ENCODE peak calls at places on chromosomes 7 and 10, in five cellular contexts. I, B, Q, R and P are unnamed samples.
A peak's percentile ranks its signal among the peaks of the same experiment; 100 is the strongest.

GRCh38 chr7:80770061-80770460 is 131.6 kb downstream of the CD36 start:
- DNase-seq in I (no peak), Q (no peak), B (no peak), R (no peak), P (no peak)

GRCh38 chr10:116608683-116609594 is 11.8 kb upstream of the PNLIPRP2 start:
- DNase-seq in B (no peak), I (no peak), R (no peak), Q (no peak), P (no peak)

GRCh38 chr7:5686131-5686530 is 95.3 kb downstream of the RNF216 start:
- DNase-seq in I (no peak), R (no peak), Q (no peak), B (no peak), P (no peak)

GRCh38 chr7:123538897-123539296 is 4.5 kb upstream of the IQUB start:
- DNase-seq in I (no peak), Q (no peak), B (no peak), R (peak; percentile 10), P (no peak)

GRCh38 chr10:96548589-96548988 is 34.9 kb upstream of the TLL2 start:
- DNase-seq in R (no peak), B (no peak), I (no peak), Q (no peak), P (no peak)

GRCh38 chr7:77866791-77867190 is 68.2 kb downstream of the PHTF2 start:
- DNase-seq in Q (no peak), B (no peak), I (no peak), R (peak; percentile 87), P (no peak)

GRCh38 chr7:30196408-30196807 is 61.6 kb downstream of the MTURN start:
- DNase-seq in Q (no peak), I (no peak), B (no peak), R (no peak), P (no peak)

GRCh38 chr10:3857318-3857717 is 72.3 kb upstream of the KLF6 start:
- DNase-seq in I (no peak), B (no peak), Q (no peak), R (no peak), P (no peak)

GRCh38 chr10:110398419-110399162 is 93.9 kb upstream of the SMNDC1 start:
- DNase-seq in B (peak; percentile 84), Q (no peak), I (no peak), R (peak; percentile 98), P (peak; percentile 68)

GRCh38 chr7:142568430-142569097 is 180.7 kb upstream of the PRSS1 start:
- DNase-seq in I (no peak), R (peak; percentile 93), B (no peak), Q (no peak), P (no peak)

GRCh38 chr10:91901784-91902677 is 7.3 kb downstream of the FGFBP3 start:
- DNase-seq in Q (no peak), I (no peak), R (peak; percentile 97), B (no peak), P (no peak)

GRCh38 chr7:45921699-45922519 is 837 bp upstream of the IGFBP3 start:
- DNase-seq in R (peak; percentile 75), I (peak; percentile 73), Q (no peak), B (peak; percentile 26), P (peak; percentile 74)

GRCh38 chr10:119651514-119652327 is 541 bp downstream of the BAG3 start:
- DNase-seq in I (no peak), B (peak; percentile 26), Q (no peak), R (no peak), P (no peak)

GRCh38 chr7:120865191-120865976 is 7.4 kb upstream of the TSPAN12 start:
- DNase-seq in B (no peak), I (no peak), Q (no peak), R (no peak), P (no peak)

GRCh38 chr7:157372300-157373232 is 35.8 kb downstream of the DNAJB6 start:
- DNase-seq in I (no peak), Q (no peak), B (no peak), R (no peak), P (no peak)

GRCh38 chr7:18408461-18408860 is 87.1 kb upstream of the HDAC9 start:
- DNase-seq in Q (no peak), I (no peak), R (peak; percentile 90), B (no peak), P (no peak)

GRCh38 chr10:69315610-69316312 is 37.5 kb downstream of the HK1 start:
- DNase-seq in Q (no peak), B (no peak), I (no peak), R (peak; percentile 26), P (no peak)

GRCh38 chr10:30705625-30706149 is 76.1 kb upstream of the LYZL2 start:
- DNase-seq in R (no peak), B (no peak), I (peak; percentile 15), Q (peak; percentile 25), P (no peak)

GRCh38 chr10:72315054-72315453 is 39.7 kb downstream of the DNAJB12 start:
- DNase-seq in B (no peak), R (no peak), Q (no peak), I (no peak), P (no peak)

GRCh38 chr7:6284461-6285360 is 12.3 kb upstream of the CYTH3 start:
- DNase-seq in Q (no peak), R (no peak), B (no peak), I (no peak), P (no peak)

GRCh38 chr10:132106431-132106830 is 40.7 kb downstream of the JAKMIP3 start:
- DNase-seq in Q (no peak), I (no peak), R (no peak), B (no peak), P (no peak)

GRCh38 chr7:48011323-48011722 is 17.6 kb downstream of the SUN3 start:
- DNase-seq in I (no peak), R (no peak), Q (no peak), B (no peak), P (no peak)

GRCh38 chr10:30056281-30056680 is 3.1 kb downstream of the JCAD start:
- DNase-seq in B (no peak), R (peak; percentile 47), I (no peak), Q (no peak), P (no peak)

GRCh38 chr10:43190775-43191174 is 52.5 kb downstream of the CSGALNACT2 start:
- DNase-seq in I (no peak), Q (no peak), B (no peak), R (peak; percentile 72), P (no peak)

GRCh38 chr7:129225206-129225930 is 538 bp downstream of the AHCYL2 start:
- DNase-seq in Q (no peak), R (peak; percentile 27), B (peak; percentile 59), I (no peak), P (peak; percentile 50)

GRCh38 chr10:125871341-125871740 is 9.8 kb downstream of the DHX32 start:
- DNase-seq in I (no peak), B (no peak), R (peak; percentile 81), Q (no peak), P (no peak)

GRCh38 chr10:92699518-92700272 is 9.9 kb downstream of the HHEX start:
- DNase-seq in Q (no peak), B (peak; percentile 30), R (peak; percentile 42), I (peak; percentile 73), P (no peak)

GRCh38 chr10:133481086-133481643 is 27.4 kb downstream of the SCART1 start:
- DNase-seq in R (no peak), I (peak; percentile 3), B (no peak), Q (no peak), P (no peak)

GRCh38 chr10:46270086-46270811 is 16.5 kb upstream of the ANTXRL start:
- DNase-seq in Q (no peak), R (no peak), I (no peak), B (no peak), P (no peak)

GRCh38 chr7:123437447-123437995 is 96.9 kb downstream of the IQUB start:
- DNase-seq in I (no peak), B (no peak), R (no peak), Q (no peak), P (no peak)

GRCh38 chr7:2157473-2158279 is 75.1 kb downstream of the MAD1L1 start:
- DNase-seq in B (peak; percentile 73), R (peak; percentile 96), Q (no peak), I (no peak), P (no peak)

GRCh38 chr7:106659963-106660861 is 746 bp downstream of the CCDC71L start:
- DNase-seq in R (peak; percentile 74), B (peak; percentile 85), Q (peak; percentile 51), I (peak; percentile 94), P (peak; percentile 86)

GRCh38 chr7:115724400-115725056 is 306.0 kb downstream of the TFEC start:
- DNase-seq in I (no peak), Q (no peak), B (peak; percentile 15), R (no peak), P (no peak)

GRCh38 chr10:114215033-114215432 is 24.0 kb upstream of the VWA2 start:
- DNase-seq in R (no peak), I (no peak), Q (no peak), B (no peak), P (no peak)

GRCh38 chr10:114221235-114221634 is 17.8 kb upstream of the VWA2 start:
- DNase-seq in R (no peak), Q (no peak), I (no peak), B (no peak), P (no peak)

GRCh38 chr10:114223066-114223465 is 16.0 kb upstream of the VWA2 start:
- DNase-seq in R (no peak), I (no peak), B (no peak), Q (no peak), P (no peak)

DNA sequence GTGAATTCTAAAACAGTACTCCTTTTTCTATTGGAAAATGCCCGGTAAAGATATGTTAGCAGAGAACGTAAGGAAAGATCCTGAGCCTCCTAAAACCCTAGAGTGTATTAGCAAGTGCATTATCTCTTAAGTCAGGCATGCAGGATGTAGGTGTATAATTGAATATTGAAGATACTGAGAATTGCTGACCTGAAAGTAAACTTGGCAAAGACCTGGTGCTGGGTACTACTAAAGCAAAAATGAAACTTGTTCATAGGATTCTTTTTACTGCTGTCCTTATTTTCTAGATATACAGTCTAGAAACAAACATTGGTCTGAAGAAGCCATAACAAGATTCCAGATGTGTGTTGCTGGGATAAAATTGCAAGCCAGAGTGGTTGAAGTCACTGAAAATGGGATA is 18.8 kb upstream of the VWA2 start:
- DNase-seq in I (no peak), B (no peak), Q (no peak), R (no peak), P (no peak)
- H3K27me3 ChIP-seq in I (peaks cover 6% of the 10 kb centered on the region), B (peaks cover 37% of the 10 kb centered on the region), Q (no peaks in the 10 kb centered on the region), R (peaks cover 8% of the 10 kb centered on the region), P (no peaks in the 10 kb centered on the region)

GRCh38 chr10:33337335-33337854 is 2.9 kb upstream of the NRP1 start:
- DNase-seq in B (no peak), I (no peak), R (peak; percentile 68), Q (no peak), P (no peak)
- TF ChIP-seq CTCF in B (peak; percentile 30), I (peak; percentile 20), R (no peak), Q (no peak), P (no peak)

GRCh38 chr10:22329150-22329549 is 8.3 kb downstream of the BMI1 start:
- DNase-seq in Q (no peak), I (no peak), B (no peak), R (no peak), P (no peak)
- H3K27me3 ChIP-seq in Q (peaks cover under 1% of the 10 kb centered on the region), I (no peaks in the 10 kb centered on the region), B (peaks cover 21% of the 10 kb centered on the region), R (peaks cover 9% of the 10 kb centered on the region), P (no peaks in the 10 kb centered on the region)

DNA sequence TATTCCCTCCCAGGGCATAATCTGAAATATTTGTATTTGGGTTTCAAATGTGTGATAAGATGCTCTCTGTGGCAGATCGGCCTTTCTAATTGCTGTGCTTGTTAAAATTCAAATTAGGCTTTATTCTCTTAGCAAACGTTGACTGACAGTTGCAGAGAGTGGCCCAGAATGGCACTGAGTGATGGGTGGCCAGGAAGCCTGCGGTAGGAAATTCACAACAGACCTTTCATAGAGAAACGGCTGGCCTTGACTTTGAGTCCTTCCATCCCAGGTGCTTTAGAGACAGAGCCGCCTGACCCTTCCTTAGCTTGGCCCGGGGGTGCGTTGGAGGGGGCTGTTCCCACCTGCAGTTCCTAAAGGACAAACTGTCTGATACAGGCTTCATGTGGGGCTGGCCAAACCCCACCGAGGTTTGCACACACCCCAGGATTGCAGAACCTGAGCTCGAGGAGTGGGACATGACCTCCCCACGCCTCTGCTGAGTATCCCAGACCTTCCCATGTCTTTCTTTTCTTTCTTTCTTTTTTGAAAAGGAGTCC is 152.7 kb downstream of the CUX1 start:
- DNase-seq in I (no peak), Q (no peak), B (no peak), R (no peak), P (no peak)
- TF ChIP-seq CTCF in I (no peak), Q (no peak), B (no peak), R (no peak), P (no peak)